ENCODE peak calls at places on chromosome 21, in nine cellular contexts. O is AG10803, T is breast epithelium, F is Calu3, J is adrenal gland, Y is GM12865, M is psoas muscle, V is GM06990, E is stomach. S is an unnamed sample.
A peak's percentile ranks its signal among the peaks of the same experiment; 100 is the strongest.

GRCh38 chr21:25888711-25889110 is 153.9 kb downstream of the GABPA start:
- DNase-seq in J (no peak), T (no peak), F (no peak), O (no peak), M (no peak), Y (no peak), V (no peak), E (no peak), S (no peak)

GRCh38 chr21:39010629-39011404 is 172.4 kb downstream of the PSMG1 start:
- DNase-seq in J (peak; percentile 42), T (no peak), M (no peak), O (no peak), Y (no peak), E (no peak), V (no peak), F (no peak), S (no peak)

GRCh38 chr21:22889445-22889844 is 1891.2 kb downstream of the NCAM2 start:
- DNase-seq in J (no peak), V (no peak), Y (no peak), F (no peak), T (no peak), M (no peak), O (no peak), E (no peak), S (no peak)

GRCh38 chr21:33289199-33289819 is 23.1 kb downstream of the IL10RB start:
- DNase-seq in T (no peak), E (no peak), V (no peak), O (peak; percentile 44), M (no peak), Y (no peak), F (no peak), J (no peak), S (no peak)

GRCh38 chr21:16072176-16072575 is 342.4 kb downstream of the USP25 start:
- DNase-seq in F (no peak), Y (no peak), M (no peak), O (no peak), V (no peak), E (no peak), J (no peak), T (no peak), S (no peak)

GRCh38 chr21:26405735-26406361 is 167.2 kb downstream of the CYYR1 start:
- DNase-seq in M (no peak), F (peak; percentile 11), O (peak; percentile 84), Y (peak; percentile 66), V (no peak), T (no peak), E (no peak), J (peak; percentile 9), S (no peak)

GRCh38 chr21:43881283-43881682 is 16.3 kb downstream of the AGPAT3 start:
- DNase-seq in T (no peak), Y (no peak), F (no peak), M (no peak), V (no peak), E (no peak), J (no peak), O (no peak), S (no peak)

GRCh38 chr21:34362136-34362444 is 1.7 kb upstream of the KCNE2 start:
- DNase-seq in V (no peak), J (no peak), Y (no peak), F (no peak), E (no peak), M (no peak), T (no peak), O (no peak), S (no peak)

GRCh38 chr21:25384782-25385181 is 222.5 kb downstream of the MRPL39 start:
- DNase-seq in T (no peak), V (no peak), E (no peak), Y (no peak), M (no peak), F (no peak), J (no peak), O (no peak), S (no peak)

GRCh38 chr21:33395866-33396265 is 7.3 kb upstream of the IFNGR2 start:
- DNase-seq in V (no peak), O (peak; percentile 59), Y (no peak), E (no peak), M (no peak), J (no peak), T (no peak), F (no peak), S (no peak)

GRCh38 chr21:34498623-34499022 is 13.4 kb downstream of the KCNE1 start:
- DNase-seq in V (no peak), E (no peak), O (no peak), F (no peak), J (peak; percentile 44), Y (no peak), T (peak; percentile 49), M (no peak), S (no peak)

GRCh38 chr21:31343680-31344480 is at the start of gene TIAM1:
- DNase-seq in T (peak; percentile 30), O (peak; percentile 40), J (peak; percentile 41), F (peak; percentile 31), E (peak; percentile 43), M (peak; percentile 58), Y (no peak), V (no peak), S (no peak)

GRCh38 chr21:33541105-33541711 is 709 bp downstream of the GART start:
- DNase-seq in E (no peak), Y (peak; percentile 59), M (peak; percentile 13), F (peak; percentile 13), V (peak; percentile 47), J (no peak), T (no peak), O (peak; percentile 13), S (no peak)

GRCh38 chr21:32371913-32372314 is 20.9 kb downstream of the URB1 start:
- DNase-seq in M (no peak), T (peak; percentile 50), Y (no peak), O (peak; percentile 89), J (peak; percentile 74), F (no peak), E (peak; percentile 36), V (no peak), S (no peak)

GRCh38 chr21:33360281-33360680 is 35.5 kb downstream of the IFNAR1 start:
- DNase-seq in F (no peak), Y (no peak), T (no peak), M (no peak), V (no peak), O (peak; percentile 70), E (no peak), J (peak; percentile 23), S (no peak)

GRCh38 chr21:15309022-15309590 is 244.3 kb upstream of the NRIP1 start:
- DNase-seq in Y (no peak), E (no peak), F (no peak), J (no peak), M (no peak), O (no peak), V (no peak), T (no peak), S (no peak)

GRCh38 chr21:46099476-46099875 is 1.6 kb downstream of the COL6A2 start:
- DNase-seq in M (peak; percentile 46), T (peak; percentile 16), F (no peak), Y (no peak), E (peak; percentile 23), J (no peak), O (peak; percentile 66), V (no peak), S (peak; percentile 20)
- TF ChIP-seq CTCF in M (no peak), T (no peak), F (no peak), Y (no peak), E (no peak), J (no peak), O (peak; percentile 29), V (no peak), S (no peak)

DNA sequence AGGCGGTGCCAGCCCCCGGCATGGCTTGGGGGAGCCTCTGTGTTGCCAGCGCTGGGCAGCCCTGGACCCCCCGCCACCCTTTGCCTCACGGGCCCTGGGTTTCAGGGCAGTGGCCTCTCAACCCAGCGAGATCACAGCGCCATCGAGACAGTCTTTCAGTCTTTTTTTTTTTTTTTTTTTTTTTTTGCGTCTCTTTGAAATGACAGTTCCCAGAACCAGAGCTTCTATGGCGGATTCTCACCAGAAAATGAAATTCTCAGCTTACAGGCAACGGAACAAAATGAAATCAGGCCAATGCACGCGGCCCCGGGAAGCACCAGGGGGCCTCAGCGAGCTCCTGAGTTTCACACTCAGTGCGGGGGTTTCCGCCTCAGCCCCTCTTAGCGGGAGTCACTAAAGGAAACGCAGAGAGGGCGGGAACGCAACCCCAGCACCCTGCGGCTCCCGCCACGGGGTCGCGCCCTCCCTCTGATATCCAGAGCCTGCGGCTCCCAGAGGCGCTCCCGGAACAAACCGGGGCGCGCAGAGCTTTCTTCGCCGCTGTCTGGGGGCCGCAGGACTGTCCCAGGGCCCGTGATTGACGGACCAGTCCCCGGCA is 8.0 kb upstream of the COL6A1 start:
- DNase-seq in T (peak; percentile 71), V (peak; percentile 70), J (peak; percentile 66), E (peak; percentile 66), O (peak; percentile 82), M (peak; percentile 84), F (peak; percentile 69), Y (peak; percentile 68), S (peak; percentile 92)
- TF ChIP-seq CTCF in T (peak; percentile 63), V (peak; percentile 80), J (peak; percentile 62), E (no peak), O (peak; percentile 72), M (peak; percentile 60), F (peak; percentile 30), Y (peak; percentile 46), S (peak; percentile 65)

DNA sequence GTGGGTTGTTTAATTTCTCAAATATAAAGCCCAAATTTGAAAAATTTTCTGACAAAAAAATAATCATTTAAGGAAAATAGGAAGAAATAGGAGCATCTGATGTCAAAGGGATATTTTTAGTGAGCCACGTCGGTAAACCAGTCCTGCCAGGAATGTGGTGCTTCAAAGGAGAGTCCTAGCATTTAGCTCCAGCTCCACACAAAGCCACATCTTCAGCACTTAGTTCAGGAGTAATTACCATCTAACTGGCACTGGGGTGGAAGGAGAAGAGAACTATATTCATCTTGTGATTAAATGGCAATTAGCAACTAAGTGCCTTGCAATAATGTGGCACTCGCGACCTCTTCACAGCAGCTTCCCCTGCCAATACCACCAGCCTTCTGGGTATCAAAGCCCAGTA is 409.2 kb downstream of the SETD4 start:
- DNase-seq in M (no peak), V (no peak), J (no peak), Y (no peak), E (no peak), O (no peak), F (no peak), T (no peak), S (no peak)
- TF ChIP-seq CTCF in M (no peak), V (no peak), J (no peak), Y (no peak), E (no peak), O (no peak), F (no peak), T (no peak), S (no peak)

DNA sequence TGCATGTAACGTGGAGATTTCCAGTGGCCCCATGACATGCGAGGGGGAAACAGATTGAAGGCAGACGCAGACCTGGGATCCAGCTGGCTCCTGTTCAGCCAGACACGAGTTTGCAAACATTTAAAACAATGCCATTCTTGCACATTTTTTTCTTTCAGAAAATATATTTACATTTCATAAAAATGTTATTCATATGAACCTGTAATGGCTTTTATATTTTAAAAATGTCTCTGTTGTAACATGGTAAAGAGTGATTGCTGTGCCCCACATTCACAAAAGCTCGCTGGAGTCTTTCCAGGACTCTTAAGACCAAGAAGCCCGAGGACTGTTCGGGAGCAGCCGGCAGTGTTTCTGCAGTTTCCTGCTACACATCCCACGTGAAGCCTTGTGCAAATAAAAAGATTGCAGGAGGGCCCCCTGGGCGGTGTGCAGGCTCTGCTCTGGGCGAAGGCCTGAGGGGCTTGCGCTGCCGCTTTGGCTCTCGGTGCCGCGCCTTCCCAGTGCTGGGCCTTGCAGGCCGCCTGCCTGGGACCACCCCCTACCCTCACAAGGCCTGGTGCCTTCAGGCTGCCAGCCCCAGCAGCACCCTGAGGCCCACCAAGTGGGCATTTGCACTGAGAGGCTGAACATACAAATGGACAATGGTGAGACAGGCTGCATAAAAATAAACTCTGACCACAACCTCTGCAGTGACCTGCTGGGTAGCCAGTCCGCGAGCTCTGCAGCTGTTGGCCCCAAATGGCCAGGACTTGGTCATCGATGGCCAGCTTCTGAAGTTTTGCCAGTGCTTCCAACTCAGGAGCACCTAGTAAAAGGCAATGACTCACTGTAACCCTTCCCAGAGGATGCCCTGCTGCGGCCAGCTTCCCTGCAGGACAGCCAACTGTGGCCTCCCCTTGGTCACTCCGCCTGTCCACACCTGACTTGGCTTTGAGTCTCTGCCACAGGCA is 185.1 kb downstream of the DYRK1A start:
- DNase-seq in O (peak; percentile 38), M (peak; percentile 71), V (no peak), E (peak; percentile 28), Y (no peak), J (no peak), F (no peak), T (no peak), S (no peak)
- TF ChIP-seq CTCF in O (no peak), M (no peak), V (no peak), E (no peak), Y (no peak), J (no peak), F (no peak), T (no peak), S (no peak)